ENCODE peak calls at places on chromosomes 5 and 9, in five cellular contexts. P, A, X, H and M are unnamed samples.

GRCh38 chr5:175682664-175683063 is 24.8 kb downstream of the HRH2 start:
- DNase-seq in H (no peak), X (no peak), A (no peak), P (no peak), M (no peak)

GRCh38 chr5:118956727-118957126 is 31.6 kb downstream of the DTWD2 start:
- DNase-seq in P (peak), H (no peak), X (no peak), A (no peak), M (no peak)

GRCh38 chr5:67032921-67033664 is 163.5 kb downstream of the CD180 start:
- DNase-seq in P (no peak), A (no peak), H (no peak), X (no peak), M (no peak)

GRCh38 chr9:86175743-86176456 is 76.5 kb upstream of the GOLM1 start:
- DNase-seq in P (peak), A (no peak), X (no peak), H (no peak), M (no peak)

GRCh38 chr9:84917366-84918063 is 248.0 kb downstream of the NTRK2 start:
- DNase-seq in X (no peak), P (no peak), A (no peak), H (no peak), M (no peak)

GRCh38 chr9:136754059-136754572 is 3.9 kb downstream of the LCN8 start:
- DNase-seq in H (no peak), A (no peak), X (no peak), P (no peak), M (no peak)

GRCh38 chr5:154097031-154097430 is 58.3 kb downstream of the MFAP3 start:
- DNase-seq in A (no peak), H (no peak), X (no peak), P (no peak), M (no peak)

GRCh38 chr5:31995714-31996113 is 178.4 kb downstream of the GOLPH3 start:
- DNase-seq in X (no peak), H (no peak), A (no peak), P (no peak), M (no peak)

GRCh38 chr5:38780950-38781349 is 64.9 kb upstream of the OSMR start:
- DNase-seq in X (peak), H (no peak), P (peak), A (peak), M (no peak)

GRCh38 chr9:3032898-3033297 is 189.0 kb upstream of the PUM3 start:
- DNase-seq in X (no peak), H (no peak), P (peak), A (no peak), M (no peak)

GRCh38 chr5:120769291-120769872 is 305.3 kb downstream of the PRR16 start:
- DNase-seq in X (no peak), P (no peak), A (no peak), H (no peak), M (no peak)

GRCh38 chr9:112103405-112103804 is 71.7 kb downstream of the SUSD1 start:
- DNase-seq in H (no peak), X (no peak), P (no peak), A (no peak), M (no peak)

GRCh38 chr9:14400658-14400995 is 86.7 kb upstream of the NFIB start:
- DNase-seq in H (no peak), X (peak), P (peak), A (peak), M (peak)

GRCh38 chr5:10329421-10329807 is 21.7 kb upstream of the CMBL start:
- DNase-seq in P (no peak), H (no peak), X (no peak), A (no peak), M (no peak)

GRCh38 chr9:35923927-35924763 is 14.9 kb downstream of the SPAAR start:
- DNase-seq in A (peak), P (no peak), X (peak), H (no peak), M (no peak)

GRCh38 chr5:127936439-127936972 is 147.1 kb upstream of the SLC12A2 start:
- DNase-seq in H (no peak), P (no peak), A (no peak), X (no peak), M (no peak)

GRCh38 chr5:173825215-173825865 is 62.8 kb upstream of the CPEB4 start:
- DNase-seq in A (peak), X (no peak), H (no peak), P (no peak), M (no peak)

GRCh38 chr5:83058718-83059117 is 18.5 kb downstream of the TMEM167A start:
- DNase-seq in H (no peak), X (no peak), P (no peak), A (no peak), M (no peak)

GRCh38 chr9:85431396-85432102 is 310.2 kb downstream of the AGTPBP1 start:
- DNase-seq in X (no peak), P (no peak), A (no peak), H (no peak), M (no peak)

GRCh38 chr5:107558951-107559350 is 111.8 kb downstream of the EFNA5 start:
- DNase-seq in P (peak), A (no peak), X (no peak), H (no peak), M (no peak)

GRCh38 chr9:89743216-89743575 is 138.4 kb downstream of the GADD45G start:
- DNase-seq in X (no peak), H (no peak), A (no peak), P (no peak), M (no peak)

GRCh38 chr9:122642226-122642625 is 15.2 kb downstream of the OR1B1 start:
- DNase-seq in H (no peak), P (no peak), A (no peak), X (peak), M (peak)

GRCh38 chr5:2656186-2656585 is 95.3 kb downstream of the IRX2 start:
- DNase-seq in X (no peak), A (no peak), P (no peak), H (no peak), M (no peak)

GRCh38 chr9:9790216-9790872 is 822.5 kb downstream of the PTPRD start:
- DNase-seq in H (no peak), A (peak), X (peak), P (peak), M (peak)

GRCh38 chr5:136811551-136811950 is 446.2 kb upstream of the TRPC7 start:
- DNase-seq in X (peak), P (no peak), H (no peak), A (peak), M (no peak)

GRCh38 chr5:172005708-172006377 is 595 bp downstream of the FBXW11 start:
- DNase-seq in A (peak), H (peak), X (peak), P (no peak), M (no peak)

GRCh38 chr5:126811515-126812198 is 34.7 kb downstream of the LMNB1 start:
- DNase-seq in P (no peak), H (peak), A (peak), X (peak), M (no peak)

GRCh38 chr5:175335691-175336090 is 108.3 kb downstream of the DRD1 start:
- DNase-seq in A (no peak), P (no peak), X (no peak), H (no peak), M (no peak)

GRCh38 chr5:180328296-180329137 is 24.6 kb downstream of the GFPT2 start:
- DNase-seq in X (peak), H (peak), P (peak), A (peak), M (no peak)

GRCh38 chr9:125785187-125785840 is 38.1 kb downstream of the PBX3 start:
- DNase-seq in H (no peak), P (no peak), X (no peak), A (peak), M (no peak)

GRCh38 chr9:122197882-122198281 is 30.9 kb downstream of the LHX6 start:
- DNase-seq in P (no peak), X (no peak), H (no peak), A (no peak), M (no peak)

GRCh38 chr9:21936161-21936560 is 58.0 kb downstream of the CDKN2A start:
- DNase-seq in P (no peak), H (no peak), X (no peak), A (no peak), M (no peak)

GRCh38 chr5:76025790-76026189 is 57.4 kb upstream of the SV2C start:
- DNase-seq in X (no peak), H (no peak), A (no peak), P (no peak), M (no peak)

GRCh38 chr9:105187781-105188180 is 56.7 kb upstream of the SLC44A1 start:
- DNase-seq in A (peak), X (peak), P (no peak), H (no peak), M (no peak)